ENCODE peak calls at places on chromosomes 13 and 19, in ten cellular contexts. One of them, this sample, is unnamed.

GRCh38 chr13:30325668-30326067 is 18.3 kb upstream of the KATNAL1 start:
- DNase-seq in right cardiac atrium: no peak
- DNase-seq in fibroblast of pulmonary artery: no peak
- DNase-seq in AG04450: no peak
- DNase-seq in IMR-90: no peak
- DNase-seq in A549: no peak
- DNase-seq in AG04449: no peak
- DNase-seq in hepatocyte: no peak
- DNase-seq in Peyer's patch: no peak
- DNase-seq in heart left ventricle: no peak
- DNase-seq in this sample: no peak

GRCh38 chr13:65461590-65461989 is 1768.5 kb downstream of the PCDH9 start:
- DNase-seq in right cardiac atrium: no peak
- DNase-seq in fibroblast of pulmonary artery: peak
- DNase-seq in AG04450: peak
- DNase-seq in IMR-90: peak
- DNase-seq in A549: no peak
- DNase-seq in AG04449: no peak
- DNase-seq in hepatocyte: no peak
- DNase-seq in Peyer's patch: no peak
- DNase-seq in heart left ventricle: no peak
- DNase-seq in this sample: peak

GRCh38 chr19:49507803-49508494 is 4.5 kb upstream of the FCGRT start:
- DNase-seq in right cardiac atrium: no peak
- DNase-seq in fibroblast of pulmonary artery: no peak
- DNase-seq in AG04450: no peak
- DNase-seq in IMR-90: no peak
- DNase-seq in A549: no peak
- DNase-seq in AG04449: no peak
- DNase-seq in hepatocyte: no peak
- DNase-seq in Peyer's patch: no peak
- DNase-seq in heart left ventricle: no peak
- DNase-seq in this sample: no peak

GRCh38 chr13:31797154-31797775 is 57.9 kb downstream of the RXFP2 start:
- DNase-seq in right cardiac atrium: no peak
- DNase-seq in fibroblast of pulmonary artery: peak
- DNase-seq in AG04450: peak
- DNase-seq in IMR-90: peak
- DNase-seq in A549: peak
- DNase-seq in AG04449: no peak
- DNase-seq in hepatocyte: peak
- DNase-seq in Peyer's patch: no peak
- DNase-seq in heart left ventricle: no peak
- DNase-seq in this sample: peak

GRCh38 chr19:8336072-8336569 is 6.9 kb downstream of the KANK3 start:
- DNase-seq in right cardiac atrium: no peak
- DNase-seq in fibroblast of pulmonary artery: no peak
- DNase-seq in AG04450: no peak
- DNase-seq in IMR-90: no peak
- DNase-seq in A549: no peak
- DNase-seq in AG04449: no peak
- DNase-seq in hepatocyte: no peak
- DNase-seq in Peyer's patch: no peak
- DNase-seq in heart left ventricle: no peak
- DNase-seq in this sample: no peak

GRCh38 chr19:52896431-52897148 is 845 bp downstream of the ZNF320 start:
- DNase-seq in right cardiac atrium: peak
- DNase-seq in fibroblast of pulmonary artery: peak
- DNase-seq in AG04450: no peak
- DNase-seq in IMR-90: peak
- DNase-seq in A549: no peak
- DNase-seq in AG04449: no peak
- DNase-seq in hepatocyte: peak
- DNase-seq in Peyer's patch: no peak
- DNase-seq in heart left ventricle: peak
- DNase-seq in this sample: peak

GRCh38 chr13:65112123-65113075 is 2117.7 kb downstream of the PCDH9 start:
- DNase-seq in right cardiac atrium: no peak
- DNase-seq in fibroblast of pulmonary artery: peak
- DNase-seq in AG04450: no peak
- DNase-seq in IMR-90: peak
- DNase-seq in A549: peak
- DNase-seq in AG04449: peak
- DNase-seq in hepatocyte: no peak
- DNase-seq in Peyer's patch: no peak
- DNase-seq in heart left ventricle: no peak
- DNase-seq in this sample: no peak

GRCh38 chr13:52036037-52036436 is 11.5 kb downstream of the UTP14C start:
- DNase-seq in right cardiac atrium: no peak
- DNase-seq in fibroblast of pulmonary artery: no peak
- DNase-seq in AG04450: no peak
- DNase-seq in IMR-90: no peak
- DNase-seq in A549: no peak
- DNase-seq in AG04449: no peak
- DNase-seq in hepatocyte: no peak
- DNase-seq in Peyer's patch: no peak
- DNase-seq in heart left ventricle: no peak
- DNase-seq in this sample: no peak

GRCh38 chr19:17530586-17530985 is 19.1 kb downstream of the PGLS start:
- DNase-seq in right cardiac atrium: no peak
- DNase-seq in fibroblast of pulmonary artery: no peak
- DNase-seq in AG04450: no peak
- DNase-seq in IMR-90: no peak
- DNase-seq in A549: no peak
- DNase-seq in AG04449: no peak
- DNase-seq in hepatocyte: no peak
- DNase-seq in Peyer's patch: no peak
- DNase-seq in heart left ventricle: no peak
- DNase-seq in this sample: no peak

GRCh38 chr13:44197791-44198770 is 175.5 kb upstream of the SERP2 start:
- DNase-seq in right cardiac atrium: no peak
- DNase-seq in fibroblast of pulmonary artery: peak
- DNase-seq in AG04450: no peak
- DNase-seq in IMR-90: peak
- DNase-seq in A549: no peak
- DNase-seq in AG04449: no peak
- DNase-seq in hepatocyte: no peak
- DNase-seq in Peyer's patch: no peak
- DNase-seq in heart left ventricle: no peak
- DNase-seq in this sample: peak

GRCh38 chr19:38660724-38661123 is 13.3 kb downstream of the ACTN4 start:
- DNase-seq in right cardiac atrium: no peak
- DNase-seq in fibroblast of pulmonary artery: no peak
- DNase-seq in AG04450: no peak
- DNase-seq in IMR-90: no peak
- DNase-seq in A549: no peak
- DNase-seq in AG04449: no peak
- DNase-seq in hepatocyte: no peak
- DNase-seq in Peyer's patch: no peak
- DNase-seq in heart left ventricle: no peak
- DNase-seq in this sample: no peak

GRCh38 chr19:38656171-38656981 is 8.9 kb downstream of the ACTN4 start:
- DNase-seq in right cardiac atrium: no peak
- DNase-seq in fibroblast of pulmonary artery: peak
- DNase-seq in AG04450: no peak
- DNase-seq in IMR-90: peak
- DNase-seq in A549: peak
- DNase-seq in AG04449: no peak
- DNase-seq in hepatocyte: no peak
- DNase-seq in Peyer's patch: no peak
- DNase-seq in heart left ventricle: no peak
- DNase-seq in this sample: no peak

GRCh38 chr19:38661166-38661565 is 13.7 kb downstream of the ACTN4 start:
- DNase-seq in right cardiac atrium: no peak
- DNase-seq in fibroblast of pulmonary artery: no peak
- DNase-seq in AG04450: no peak
- DNase-seq in IMR-90: no peak
- DNase-seq in A549: no peak
- DNase-seq in AG04449: no peak
- DNase-seq in hepatocyte: no peak
- DNase-seq in Peyer's patch: no peak
- DNase-seq in heart left ventricle: no peak
- DNase-seq in this sample: no peak

GRCh38 chr19:38657633-38658222 is 10.3 kb downstream of the ACTN4 start:
- DNase-seq in right cardiac atrium: no peak
- DNase-seq in fibroblast of pulmonary artery: peak
- DNase-seq in AG04450: no peak
- DNase-seq in IMR-90: peak
- DNase-seq in A549: peak
- DNase-seq in AG04449: peak
- DNase-seq in hepatocyte: peak
- DNase-seq in Peyer's patch: no peak
- DNase-seq in heart left ventricle: no peak
- DNase-seq in this sample: no peak

DNA sequence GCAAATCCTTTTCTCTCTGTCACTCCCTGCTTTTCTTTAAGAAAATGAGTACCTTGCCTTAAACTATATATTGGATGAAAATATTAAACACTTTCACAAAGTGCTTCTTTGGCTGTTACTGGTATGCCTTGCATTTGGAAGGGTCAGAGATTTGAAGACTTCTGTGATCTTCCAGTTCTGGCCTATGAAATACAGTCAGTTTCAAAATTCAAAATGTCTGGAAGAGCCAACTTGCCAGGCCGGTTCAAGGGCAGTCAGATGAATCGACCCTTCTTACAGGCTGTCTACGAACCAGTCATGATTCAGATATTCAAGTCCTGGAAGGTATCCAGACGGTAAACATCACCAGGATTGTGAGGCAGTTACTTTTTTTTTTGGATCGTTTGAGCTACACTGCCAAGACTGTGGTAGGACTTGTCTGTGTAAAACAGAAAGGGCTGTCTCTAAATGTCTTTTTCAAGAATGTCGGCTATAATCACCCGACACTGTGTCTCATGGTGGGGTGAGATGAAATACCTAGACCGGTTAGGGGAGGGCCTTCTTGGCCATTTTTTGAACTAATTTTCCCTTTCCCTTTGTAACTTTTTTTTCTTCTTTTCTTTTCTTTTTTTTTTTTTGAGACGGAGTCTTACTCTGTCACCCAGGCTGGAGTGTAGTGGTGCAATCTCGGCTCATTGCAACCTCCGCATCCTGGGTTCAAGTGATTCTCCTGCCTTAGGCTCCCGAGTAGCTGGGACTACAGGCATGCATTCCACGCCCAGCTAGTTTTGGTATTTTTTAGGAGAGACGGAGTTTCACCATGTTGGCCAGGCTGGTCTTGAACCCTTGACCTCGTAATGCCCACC is 11.2 kb downstream of the ACTN4 start:
- DNase-seq in right cardiac atrium: no peak
- DNase-seq in fibroblast of pulmonary artery: peak
- DNase-seq in AG04450: peak
- DNase-seq in IMR-90: peak
- DNase-seq in A549: peak
- DNase-seq in AG04449: peak
- DNase-seq in hepatocyte: peak
- DNase-seq in Peyer's patch: no peak
- DNase-seq in heart left ventricle: no peak
- DNase-seq in this sample: peak
- H3K4me3 ChIP-seq in right cardiac atrium: no peak
- H3K4me3 ChIP-seq in fibroblast of pulmonary artery: peak
- H3K4me3 ChIP-seq in AG04450: peak
- H3K4me3 ChIP-seq in IMR-90: peak
- H3K4me3 ChIP-seq in A549: peak
- H3K4me3 ChIP-seq in AG04449: no peak
- H3K4me3 ChIP-seq in hepatocyte: no peak
- H3K4me3 ChIP-seq in Peyer's patch: no peak
- H3K4me3 ChIP-seq in heart left ventricle: no peak
- H3K4me3 ChIP-seq in this sample: no peak

DNA sequence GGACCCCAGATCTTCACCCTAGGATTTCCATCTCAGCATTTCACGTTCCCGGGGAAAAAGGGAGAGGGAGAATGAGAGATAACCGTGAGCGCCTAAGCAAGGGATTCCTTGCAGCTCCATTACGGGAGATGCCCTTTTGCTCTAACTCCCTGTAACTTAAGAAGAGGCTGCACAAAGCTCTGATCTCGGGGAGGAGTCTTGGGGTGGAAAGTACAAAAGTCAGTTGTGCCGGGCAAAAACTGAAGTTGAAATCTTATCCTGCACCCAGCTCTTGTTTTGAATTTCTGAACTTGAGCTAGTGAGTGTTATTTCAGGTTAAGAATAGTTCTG is 256.4 kb upstream of the SOX21 start:
- DNase-seq in right cardiac atrium: no peak
- DNase-seq in fibroblast of pulmonary artery: no peak
- DNase-seq in AG04450: no peak
- DNase-seq in IMR-90: no peak
- DNase-seq in A549: no peak
- DNase-seq in AG04449: no peak
- DNase-seq in hepatocyte: no peak
- DNase-seq in Peyer's patch: no peak
- DNase-seq in heart left ventricle: no peak
- DNase-seq in this sample: no peak
- H3K4me3 ChIP-seq in right cardiac atrium: no peak
- H3K4me3 ChIP-seq in fibroblast of pulmonary artery: peak
- H3K4me3 ChIP-seq in AG04450: peak
- H3K4me3 ChIP-seq in IMR-90: no peak
- H3K4me3 ChIP-seq in A549: peak
- H3K4me3 ChIP-seq in AG04449: peak
- H3K4me3 ChIP-seq in hepatocyte: peak
- H3K4me3 ChIP-seq in Peyer's patch: no peak
- H3K4me3 ChIP-seq in heart left ventricle: no peak
- H3K4me3 ChIP-seq in this sample: peak

DNA sequence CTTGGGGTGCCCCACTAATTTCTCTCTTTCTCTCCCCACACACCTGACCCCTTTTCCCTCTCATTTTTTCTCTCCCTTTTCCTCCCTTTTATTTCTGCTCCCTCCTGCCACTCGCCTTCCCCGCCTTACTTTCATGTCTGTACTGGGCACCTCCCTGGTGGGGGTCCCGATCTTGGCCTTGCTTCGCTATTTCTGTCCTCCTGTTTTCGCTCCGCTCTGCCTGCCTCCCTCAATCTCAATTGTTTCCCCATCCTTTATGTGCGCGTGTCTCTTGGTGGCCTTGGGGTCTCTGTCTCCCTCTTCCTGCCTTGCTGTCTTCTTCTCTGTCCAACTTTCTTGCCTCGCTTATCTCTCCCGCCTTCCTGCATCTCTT is 3.8 kb downstream of the GRIN2D start:
- DNase-seq in right cardiac atrium: no peak
- DNase-seq in fibroblast of pulmonary artery: no peak
- DNase-seq in AG04450: no peak
- DNase-seq in IMR-90: no peak
- DNase-seq in A549: no peak
- DNase-seq in AG04449: no peak
- DNase-seq in hepatocyte: no peak
- DNase-seq in Peyer's patch: no peak
- DNase-seq in heart left ventricle: no peak
- DNase-seq in this sample: no peak
- H3K4me3 ChIP-seq in right cardiac atrium: no peak
- H3K4me3 ChIP-seq in fibroblast of pulmonary artery: peak
- H3K4me3 ChIP-seq in AG04450: no peak
- H3K4me3 ChIP-seq in IMR-90: no peak
- H3K4me3 ChIP-seq in A549: peak
- H3K4me3 ChIP-seq in AG04449: peak
- H3K4me3 ChIP-seq in hepatocyte: no peak
- H3K4me3 ChIP-seq in Peyer's patch: no peak
- H3K4me3 ChIP-seq in heart left ventricle: no peak
- H3K4me3 ChIP-seq in this sample: no peak

DNA sequence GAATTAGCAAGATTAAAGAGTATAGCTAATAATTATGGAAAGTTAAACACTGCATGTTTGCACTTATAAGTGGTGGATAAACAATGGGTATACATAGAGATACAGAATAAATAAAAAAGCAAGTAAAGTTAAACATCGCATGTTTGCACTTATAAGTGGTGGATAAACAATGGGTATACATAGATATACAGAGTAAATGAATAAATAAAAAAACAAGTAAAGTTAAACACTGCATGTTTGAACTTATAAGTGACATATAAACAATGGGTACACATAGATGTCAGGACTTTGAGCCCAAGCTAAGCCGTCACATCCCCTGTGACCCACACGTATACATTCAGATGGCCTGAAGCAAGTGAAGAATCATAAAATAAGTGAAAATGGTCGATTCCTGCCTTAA is 1533.3 kb upstream of the SPRY2 start:
- DNase-seq in right cardiac atrium: no peak
- DNase-seq in fibroblast of pulmonary artery: no peak
- DNase-seq in AG04450: no peak
- DNase-seq in IMR-90: no peak
- DNase-seq in A549: no peak
- DNase-seq in AG04449: no peak
- DNase-seq in hepatocyte: peak
- DNase-seq in Peyer's patch: no peak
- DNase-seq in heart left ventricle: no peak
- DNase-seq in this sample: no peak
- H3K4me3 ChIP-seq in right cardiac atrium: no peak
- H3K4me3 ChIP-seq in fibroblast of pulmonary artery: no peak
- H3K4me3 ChIP-seq in AG04450: no peak
- H3K4me3 ChIP-seq in IMR-90: no peak
- H3K4me3 ChIP-seq in A549: no peak
- H3K4me3 ChIP-seq in AG04449: no peak
- H3K4me3 ChIP-seq in hepatocyte: no peak
- H3K4me3 ChIP-seq in Peyer's patch: no peak
- H3K4me3 ChIP-seq in heart left ventricle: no peak
- H3K4me3 ChIP-seq in this sample: no peak